ENCODE peak calls at places on chromosomes 1 and 21, in four cellular contexts. S, F, H and L are unnamed samples.
A peak's percentile ranks its signal among the peaks of the same experiment; 100 is the strongest.

GRCh38 chr1:63116016-63116415 is 206.4 kb upstream of the FOXD3 start:
- DNase-seq in H (no peak), S (peak; percentile 41), F (no peak), L (no peak)

GRCh38 chr21:34926784-34927548 is 122.1 kb downstream of the RUNX1 start:
- DNase-seq in S (peak; percentile 56), F (no peak), H (no peak), L (peak; percentile 73)

GRCh38 chr1:159430985-159431384 is 1.0 kb upstream of the OR10J4 start:
- DNase-seq in F (no peak), S (no peak), H (no peak), L (no peak)

GRCh38 chr1:33045246-33045645 is 8.6 kb upstream of the AK2 start:
- DNase-seq in S (no peak), H (no peak), F (no peak), L (no peak)

GRCh38 chr1:41935226-41935625 is 16.5 kb upstream of the HIVEP3 start:
- DNase-seq in F (no peak), S (peak; percentile 33), H (no peak), L (peak; percentile 23)

GRCh38 chr1:29650476-29650875 is 414.2 kb downstream of the PTPRU start:
- DNase-seq in H (no peak), F (no peak), S (no peak), L (no peak)

GRCh38 chr1:85544689-85545203 is 35.8 kb upstream of the CCN1 start:
- DNase-seq in H (no peak), F (peak; percentile 10), S (peak; percentile 45), L (peak; percentile 26)

GRCh38 chr1:176803042-176803441 is 340.1 kb downstream of the PAPPA2 start:
- DNase-seq in S (no peak), H (no peak), F (no peak), L (no peak)

GRCh38 chr1:4726620-4727341 is 72.4 kb downstream of the AJAP1 start:
- DNase-seq in S (no peak), F (no peak), H (no peak), L (no peak)

GRCh38 chr1:151314137-151314875 is 12.9 kb downstream of the PI4KB start:
- DNase-seq in F (no peak), S (peak; percentile 55), H (peak; percentile 89), L (peak; percentile 78)

GRCh38 chr1:206734499-206735142 is 36.0 kb upstream of the IL19 start:
- DNase-seq in S (peak; percentile 30), H (peak; percentile 47), F (peak; percentile 66), L (peak; percentile 54)

GRCh38 chr1:204459706-204460105 is 34.9 kb downstream of the PIK3C2B start:
- DNase-seq in H (no peak), F (no peak), S (no peak), L (no peak)

GRCh38 chr21:33668180-33668579 is 25.9 kb downstream of the ITSN1 start:
- DNase-seq in H (no peak), S (no peak), F (peak; percentile 35), L (peak; percentile 45)

GRCh38 chr1:21820597-21821232 is 8.7 kb downstream of the LDLRAD2 start:
- DNase-seq in H (no peak), S (no peak), F (no peak), L (no peak)

GRCh38 chr1:22142315-22143064 is 407 bp downstream of the WNT4 start:
- DNase-seq in H (no peak), S (peak; percentile 30), F (peak; percentile 30), L (peak; percentile 35)

GRCh38 chr1:56146449-56146848 is 432.9 kb downstream of the PLPP3 start:
- DNase-seq in F (no peak), H (no peak), S (no peak), L (peak; percentile 34)

GRCh38 chr1:25204797-25205441 is 27.4 kb downstream of the SYF2 start:
- DNase-seq in S (peak; percentile 53), H (no peak), F (peak; percentile 57), L (peak; percentile 53)

GRCh38 chr1:162216604-162217003 is 147.1 kb downstream of the NOS1AP start:
- DNase-seq in H (no peak), F (no peak), S (no peak), L (no peak)

GRCh38 chr1:85404393-85404792 is 60.6 kb downstream of the DDAH1 start:
- DNase-seq in S (no peak), H (no peak), F (no peak), L (no peak)

GRCh38 chr21:21664871-21665270 is 666.7 kb downstream of the NCAM2 start:
- DNase-seq in F (no peak), H (no peak), S (no peak), L (no peak)

GRCh38 chr1:153805042-153805745 is 30.0 kb downstream of the SLC27A3 start:
- DNase-seq in S (peak; percentile 97), H (peak; percentile 58), F (peak; percentile 52), L (peak; percentile 75)

GRCh38 chr1:4021153-4021894 is 121.3 kb upstream of the C1orf174 start:
- DNase-seq in S (no peak), H (no peak), F (no peak), L (no peak)

GRCh38 chr1:29833596-29833995 is 597.3 kb downstream of the PTPRU start:
- DNase-seq in H (no peak), F (no peak), S (no peak), L (no peak)

GRCh38 chr1:146007048-146007784 is 10.8 kb upstream of the TXNIP start:
- DNase-seq in H (peak; percentile 55), S (peak; percentile 79), F (peak; percentile 72), L (peak; percentile 82)

GRCh38 chr1:231693361-231694080 is 66.9 kb downstream of the DISC1 start:
- DNase-seq in F (no peak), H (no peak), S (no peak), L (no peak)

GRCh38 chr1:93979718-93980319 is 70.6 kb upstream of the GCLM start:
- DNase-seq in F (no peak), H (no peak), S (peak; percentile 61), L (peak; percentile 60)

GRCh38 chr1:234656070-234656875 is 46.3 kb upstream of the IRF2BP2 start:
- DNase-seq in H (no peak), S (no peak), F (no peak), L (no peak)

GRCh38 chr1:24925963-24926362 is 4.1 kb downstream of the RUNX3 start:
- DNase-seq in S (no peak), F (no peak), H (no peak), L (no peak)